ENCODE peak calls at places on chromosome 16, in six cellular contexts. Z is adrenal gland, G is prostate gland, T is transverse colon, S is left ventricle myocardium inferior, V is body of pancreas. N is an unnamed sample.

GRCh38 chr16:54926166-54926838 is 4.4 kb upstream of the IRX5 start:
- DNase-seq in Z (no peak), G (no peak), T (no peak), S (no peak), V (no peak), N (no peak)

GRCh38 chr16:85301171-85301690 is 189.0 kb upstream of the CIBAR2 start:
- DNase-seq in Z (no peak), G (no peak), T (no peak), S (no peak), V (peak), N (no peak)

GRCh38 chr16:1414532-1415265 is at the start of gene UNKL:
- DNase-seq in Z (peak), G (peak), T (peak), S (peak), V (peak), N (peak)

GRCh38 chr16:27764869-27765675 is 215.1 kb downstream of the KATNIP start:
- DNase-seq in Z (no peak), G (no peak), T (no peak), S (no peak), V (no peak), N (no peak)

GRCh38 chr16:28309811-28310311 is 17.5 kb downstream of the SBK1 start:
- DNase-seq in Z (no peak), G (no peak), T (peak), S (peak), V (no peak), N (no peak)

GRCh38 chr16:89900885-89901284 is 17.8 kb upstream of the MC1R start:
- DNase-seq in Z (no peak), G (no peak), T (no peak), S (no peak), V (no peak), N (no peak)

GRCh38 chr16:65959978-65960377 is 406.5 kb upstream of the CDH5 start:
- DNase-seq in Z (no peak), G (no peak), T (no peak), S (no peak), V (no peak), N (no peak)

GRCh38 chr16:56310685-56311084 is 114.7 kb downstream of the AMFR start:
- DNase-seq in Z (no peak), G (no peak), T (no peak), S (no peak), V (no peak), N (no peak)

GRCh38 chr16:89289428-89290395 is 72.2 kb downstream of the ZNF778 start:
- DNase-seq in Z (peak), G (peak), T (peak), S (peak), V (peak), N (peak)

GRCh38 chr16:3020604-3021448 is 658 bp downstream of the TNFRSF12A start:
- DNase-seq in Z (peak), G (peak), T (peak), S (peak), V (peak), N (no peak)

GRCh38 chr16:57475711-57476339 is 10.5 kb downstream of the DOK4 start:
- DNase-seq in Z (no peak), G (no peak), T (peak), S (no peak), V (no peak), N (peak)

GRCh38 chr16:23406546-23407240 is 46.3 kb downstream of the COG7 start:
- DNase-seq in Z (no peak), G (no peak), T (no peak), S (no peak), V (no peak), N (no peak)

GRCh38 chr16:15865742-15866141 is 8.9 kb upstream of the MYH11 start:
- DNase-seq in Z (no peak), G (no peak), T (no peak), S (no peak), V (no peak), N (no peak)

GRCh38 chr16:27313422-27314160 is at the start of gene IL4R:
- DNase-seq in Z (peak), G (peak), T (peak), S (peak), V (peak), N (peak)

GRCh38 chr16:89035013-89035697 is 58.1 kb upstream of the CBFA2T3 start:
- DNase-seq in Z (no peak), G (no peak), T (no peak), S (no peak), V (no peak), N (no peak)

GRCh38 chr16:57941016-57941656 is 29.8 kb downstream of the CNGB1 start:
- DNase-seq in Z (peak), G (peak), T (peak), S (peak), V (peak), N (no peak)

GRCh38 chr16:16014329-16015224 is 65.2 kb downstream of the ABCC1 start:
- DNase-seq in Z (peak), G (peak), T (peak), S (peak), V (peak), N (no peak)

GRCh38 chr16:49839462-49839825 is 16.5 kb downstream of the ZNF423 start:
- DNase-seq in Z (no peak), G (no peak), T (no peak), S (no peak), V (no peak), N (no peak)

GRCh38 chr16:7722761-7723160 is 390.1 kb downstream of the RBFOX1 start:
- DNase-seq in Z (no peak), G (no peak), T (no peak), S (no peak), V (no peak), N (no peak)

GRCh38 chr16:49939495-49939894 is 83.6 kb upstream of the ZNF423 start:
- DNase-seq in Z (no peak), G (no peak), T (no peak), S (no peak), V (no peak), N (no peak)

GRCh38 chr16:5412721-5413120 is 315.1 kb upstream of the EEF2KMT start:
- DNase-seq in Z (no peak), G (no peak), T (no peak), S (no peak), V (no peak), N (no peak)

GRCh38 chr16:79334127-79334526 is 266.4 kb downstream of the MAF start:
- DNase-seq in Z (no peak), G (no peak), T (peak), S (no peak), V (peak), N (no peak)

GRCh38 chr16:67207857-67208524 is 9.1 kb downstream of the ELMO3 start:
- DNase-seq in Z (peak), G (no peak), T (no peak), S (no peak), V (no peak), N (peak)

GRCh38 chr16:66474750-66475199 is 47.7 kb downstream of the BEAN1 start:
- DNase-seq in Z (no peak), G (no peak), T (peak), S (no peak), V (no peak), N (peak)

GRCh38 chr16:57694556-57695377 is at the start of gene DRC7:
- DNase-seq in Z (peak), G (no peak), T (peak), S (no peak), V (peak), N (peak)

GRCh38 chr16:74304164-74304834 is 7.7 kb downstream of the PSMD7 start:
- DNase-seq in Z (no peak), G (no peak), T (no peak), S (no peak), V (no peak), N (no peak)
- TF ChIP-seq CTCF in Z (peak), G (peak), T (peak), S (peak), V (peak), N (peak)

DNA sequence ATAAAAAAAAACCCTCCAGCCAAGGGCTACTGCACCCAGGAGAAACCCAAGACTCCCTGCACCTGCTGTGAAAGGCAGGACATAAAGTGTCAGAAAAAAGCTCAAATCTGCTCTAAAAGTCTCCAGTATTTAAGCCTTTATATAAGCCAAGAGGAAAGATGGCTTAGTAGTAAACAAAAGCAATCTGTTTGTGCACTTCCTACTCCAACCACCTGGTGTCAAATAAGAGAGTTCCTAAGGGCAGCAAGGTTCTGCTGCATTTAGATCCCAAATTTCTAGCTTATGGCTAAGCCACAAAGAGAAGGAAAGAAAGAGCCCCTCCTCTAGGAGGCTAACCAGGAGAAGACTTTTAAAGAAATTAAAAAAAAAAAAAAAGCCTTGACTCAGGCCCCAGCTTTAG is 20.6 kb downstream of the ACSM1 start:
- DNase-seq in Z (no peak), G (no peak), T (no peak), S (no peak), V (no peak), N (no peak)
- TF ChIP-seq CTCF in Z (no peak), G (no peak), T (peak), S (no peak), V (peak), N (no peak)

GRCh38 chr16:11283820-11284248 is 2.7 kb upstream of the PRM1 start:
- DNase-seq in Z (no peak), G (no peak), T (no peak), S (no peak), V (no peak), N (no peak)
- TF ChIP-seq CTCF in Z (no peak), G (no peak), T (no peak), S (no peak), V (no peak), N (no peak)

GRCh38 chr16:81748476-81749198 is 30.5 kb upstream of the PLCG2 start:
- DNase-seq in Z (no peak), G (no peak), T (no peak), S (no peak), V (no peak), N (no peak)
- TF ChIP-seq CTCF in Z (no peak), G (no peak), T (no peak), S (no peak), V (no peak), N (no peak)